ENCODE peak calls at places on chromosomes 1 and 21, in eight cellular contexts. Z is hepatocyte; H is GM04504; V is activated CD4-positive, alpha-beta T cell treated with anti-CD3 and anti-CD28 coated beads, Interleukin-2, amount 10 ng/mL, durations not matched to agents 7 days and 5 days; X is mesenteric fat pad; O is CD4-positive, alpha-beta memory T cell; C is astrocyte of the spinal cord; E is activated T-cell treated with anti-CD3 and anti-CD28 coated beads for 24 hours. K is an unnamed sample.

GRCh38 chr1:27349784-27350672 is 8.2 kb downstream of the SYTL1 start:
- DNase-seq in Z (peak; percentile 89), H (no peak), V (no peak), X (no peak), O (no peak), C (peak; percentile 59), E (no peak), K (no peak)

GRCh38 chr21:41204736-41205135 is 36.8 kb downstream of the BACE2 start:
- DNase-seq in Z (no peak), H (no peak), V (no peak), X (no peak), O (no peak), C (no peak), E (no peak), K (no peak)

GRCh38 chr1:5976231-5976630 is 16.0 kb downstream of the NPHP4 start:
- DNase-seq in Z (no peak), H (no peak), V (no peak), X (peak; percentile 67), O (no peak), C (no peak), E (no peak), K (no peak)

GRCh38 chr1:223230161-223230881 is 87.3 kb upstream of the TLR5 start:
- DNase-seq in Z (no peak), H (peak; percentile 59), V (peak; percentile 55), X (no peak), O (no peak), C (peak; percentile 88), E (no peak), K (no peak)

GRCh38 chr1:188689542-188689941 is 1788.1 kb downstream of the BRINP3 start:
- DNase-seq in Z (no peak), H (no peak), V (no peak), X (no peak), O (no peak), C (peak; percentile 66), E (no peak), K (no peak)

GRCh38 chr1:178142806-178143205 is 48.9 kb downstream of the RASAL2 start:
- DNase-seq in Z (no peak), H (no peak), V (no peak), X (no peak), O (no peak), C (no peak), E (no peak), K (no peak)

GRCh38 chr1:110460253-110461220 is 9.6 kb downstream of the PROK1 start:
- DNase-seq in Z (peak; percentile 89), H (peak; percentile 68), V (peak; percentile 88), X (no peak), O (peak; percentile 83), C (peak; percentile 71), E (peak; percentile 81), K (peak; percentile 77)

GRCh38 chr1:56451491-56451890 is 127.9 kb downstream of the PLPP3 start:
- DNase-seq in Z (peak; percentile 81), H (no peak), V (no peak), X (no peak), O (no peak), C (no peak), E (no peak), K (no peak)

GRCh38 chr1:226656601-226657277 is 82.3 kb downstream of the ITPKB start:
- DNase-seq in Z (no peak), H (peak; percentile 62), V (peak; percentile 44), X (no peak), O (peak; percentile 85), C (peak; percentile 83), E (no peak), K (peak; percentile 90)

GRCh38 chr1:221766210-221766609 is 24.3 kb upstream of the DUSP10 start:
- DNase-seq in Z (no peak), H (peak; percentile 51), V (no peak), X (no peak), O (no peak), C (peak; percentile 62), E (no peak), K (no peak)

GRCh38 chr1:152501704-152502103 is 8.9 kb upstream of the LCE5A start:
- DNase-seq in Z (no peak), H (no peak), V (no peak), X (no peak), O (no peak), C (no peak), E (no peak), K (no peak)

GRCh38 chr1:1122981-1123480 is 7.1 kb upstream of the C1orf159 start:
- DNase-seq in Z (peak; percentile 63), H (no peak), V (no peak), X (no peak), O (no peak), C (no peak), E (no peak), K (peak; percentile 11)

GRCh38 chr1:161958425-161958824 is 65.2 kb downstream of the OLFML2B start:
- DNase-seq in Z (no peak), H (no peak), V (no peak), X (no peak), O (no peak), C (peak; percentile 43), E (no peak), K (no peak)

GRCh38 chr1:59521456-59521855 is 224.6 kb downstream of the FGGY start:
- DNase-seq in Z (no peak), H (no peak), V (no peak), X (no peak), O (no peak), C (no peak), E (no peak), K (no peak)

GRCh38 chr1:1163538-1164070 is 10.1 kb upstream of the TTLL10 start:
- DNase-seq in Z (no peak), H (no peak), V (no peak), X (no peak), O (peak; percentile 13), C (no peak), E (no peak), K (no peak)

GRCh38 chr1:70536708-70537398 is 125.8 kb downstream of the CTH start:
- DNase-seq in Z (no peak), H (no peak), V (no peak), X (no peak), O (no peak), C (no peak), E (no peak), K (no peak)

GRCh38 chr1:165897326-165898303 is 70.2 kb downstream of the UCK2 start:
- DNase-seq in Z (no peak), H (peak; percentile 46), V (no peak), X (no peak), O (no peak), C (no peak), E (no peak), K (no peak)

GRCh38 chr1:53582211-53583020 is 123.2 kb downstream of the DMRTB1 start:
- DNase-seq in Z (no peak), H (no peak), V (no peak), X (peak; percentile 83), O (no peak), C (no peak), E (no peak), K (no peak)

GRCh38 chr1:151137789-151138188 is 8.6 kb downstream of the SEMA6C start:
- DNase-seq in Z (no peak), H (no peak), V (no peak), X (peak; percentile 72), O (no peak), C (no peak), E (no peak), K (no peak)

GRCh38 chr1:151508721-151509292 is 2.4 kb upstream of the CGN start:
- DNase-seq in Z (peak; percentile 82), H (no peak), V (no peak), X (peak; percentile 37), O (no peak), C (no peak), E (no peak), K (no peak)

GRCh38 chr1:31954607-31955283 is 16.6 kb upstream of the PTP4A2 start:
- DNase-seq in Z (peak; percentile 87), H (peak; percentile 95), V (no peak), X (peak; percentile 92), O (no peak), C (peak; percentile 96), E (no peak), K (no peak)

GRCh38 chr1:179828554-179829110 is 49.0 kb downstream of the TOR1AIP2 start:
- DNase-seq in Z (no peak), H (no peak), V (no peak), X (peak; percentile 82), O (no peak), C (no peak), E (no peak), K (no peak)

GRCh38 chr1:229027622-229028182 is 243.2 kb upstream of the RAB4A start:
- DNase-seq in Z (peak; percentile 59), H (peak; percentile 13), V (peak; percentile 32), X (no peak), O (no peak), C (no peak), E (peak; percentile 20), K (no peak)

GRCh38 chr1:108719654-108720435 is 7.1 kb downstream of the FNDC7 start:
- DNase-seq in Z (peak; percentile 44), H (peak; percentile 71), V (no peak), X (no peak), O (no peak), C (peak; percentile 81), E (no peak), K (no peak)

K was measured in pancreas.